ENCODE peak calls at places on chromosome 10, in five cellular contexts. One of them, this sample, is unnamed.

GRCh38 chr10:104333037-104333727 is 5.1 kb downstream of the ITPRIP start:
- DNase-seq in fibroblast of lung: no peak
- DNase-seq in choroid plexus epithelial cell: peak
- DNase-seq in naive thymus-derived CD4-positive, alpha-beta T cell: peak
- DNase-seq in AG09309: no peak
- DNase-seq in this sample: no peak

GRCh38 chr10:124693396-124693795 is 50.8 kb downstream of the FAM53B start:
- DNase-seq in AG09309: no peak
- DNase-seq in choroid plexus epithelial cell: no peak
- DNase-seq in fibroblast of lung: no peak
- DNase-seq in naive thymus-derived CD4-positive, alpha-beta T cell: no peak
- DNase-seq in this sample: no peak

GRCh38 chr10:75358835-75359421 is 42.6 kb downstream of the ZNF503 start:
- DNase-seq in AG09309: peak
- DNase-seq in choroid plexus epithelial cell: peak
- DNase-seq in fibroblast of lung: peak
- DNase-seq in naive thymus-derived CD4-positive, alpha-beta T cell: no peak
- DNase-seq in this sample: peak

GRCh38 chr10:116418394-116418793 is 9.3 kb upstream of the PNLIPRP3 start:
- DNase-seq in fibroblast of lung: no peak
- DNase-seq in naive thymus-derived CD4-positive, alpha-beta T cell: no peak
- DNase-seq in AG09309: no peak
- DNase-seq in choroid plexus epithelial cell: no peak
- DNase-seq in this sample: no peak

GRCh38 chr10:117462424-117462792 is 80.1 kb upstream of the EMX2 start:
- DNase-seq in AG09309: no peak
- DNase-seq in choroid plexus epithelial cell: peak
- DNase-seq in fibroblast of lung: peak
- DNase-seq in naive thymus-derived CD4-positive, alpha-beta T cell: no peak
- DNase-seq in this sample: no peak

GRCh38 chr10:83685458-83685857 is 453.9 kb upstream of the GHITM start:
- DNase-seq in fibroblast of lung: peak
- DNase-seq in naive thymus-derived CD4-positive, alpha-beta T cell: no peak
- DNase-seq in AG09309: no peak
- DNase-seq in choroid plexus epithelial cell: no peak
- DNase-seq in this sample: no peak

GRCh38 chr10:21257919-21258318 is 267.6 kb downstream of the SKIDA1 start:
- DNase-seq in choroid plexus epithelial cell: no peak
- DNase-seq in naive thymus-derived CD4-positive, alpha-beta T cell: no peak
- DNase-seq in AG09309: no peak
- DNase-seq in fibroblast of lung: peak
- DNase-seq in this sample: no peak

GRCh38 chr10:80196270-80196949 is 8.9 kb downstream of the ANXA11 start:
- DNase-seq in AG09309: no peak
- DNase-seq in naive thymus-derived CD4-positive, alpha-beta T cell: no peak
- DNase-seq in choroid plexus epithelial cell: peak
- DNase-seq in fibroblast of lung: peak
- DNase-seq in this sample: no peak

GRCh38 chr10:24277771-24278518 is 69.0 kb downstream of the KIAA1217 start:
- DNase-seq in AG09309: no peak
- DNase-seq in fibroblast of lung: peak
- DNase-seq in choroid plexus epithelial cell: peak
- DNase-seq in naive thymus-derived CD4-positive, alpha-beta T cell: no peak
- DNase-seq in this sample: no peak

GRCh38 chr10:3067859-3068179 is 471 bp downstream of the PFKP start:
- DNase-seq in choroid plexus epithelial cell: no peak
- DNase-seq in fibroblast of lung: no peak
- DNase-seq in AG09309: no peak
- DNase-seq in naive thymus-derived CD4-positive, alpha-beta T cell: no peak
- DNase-seq in this sample: no peak

GRCh38 chr10:79292789-79293746 is 54.2 kb upstream of the PPIF start:
- DNase-seq in AG09309: no peak
- DNase-seq in fibroblast of lung: no peak
- DNase-seq in choroid plexus epithelial cell: no peak
- DNase-seq in naive thymus-derived CD4-positive, alpha-beta T cell: no peak
- DNase-seq in this sample: no peak

GRCh38 chr10:13439771-13440708 is 88.8 kb downstream of the BEND7 start:
- DNase-seq in AG09309: no peak
- DNase-seq in naive thymus-derived CD4-positive, alpha-beta T cell: peak
- DNase-seq in fibroblast of lung: peak
- DNase-seq in choroid plexus epithelial cell: peak
- DNase-seq in this sample: no peak

GRCh38 chr10:35329520-35329919 is 6.8 kb upstream of the CCNY start:
- DNase-seq in AG09309: no peak
- DNase-seq in choroid plexus epithelial cell: no peak
- DNase-seq in naive thymus-derived CD4-positive, alpha-beta T cell: no peak
- DNase-seq in fibroblast of lung: no peak
- DNase-seq in this sample: no peak

GRCh38 chr10:29389935-29390334 is 101.1 kb downstream of the LYZL1 start:
- DNase-seq in fibroblast of lung: no peak
- DNase-seq in choroid plexus epithelial cell: peak
- DNase-seq in AG09309: no peak
- DNase-seq in naive thymus-derived CD4-positive, alpha-beta T cell: no peak
- DNase-seq in this sample: no peak

GRCh38 chr10:17134737-17135260 is 5.2 kb upstream of the CUBN start:
- DNase-seq in choroid plexus epithelial cell: peak
- DNase-seq in AG09309: no peak
- DNase-seq in naive thymus-derived CD4-positive, alpha-beta T cell: no peak
- DNase-seq in fibroblast of lung: no peak
- DNase-seq in this sample: no peak

GRCh38 chr10:51176976-51177690 is 102.8 kb downstream of the PRKG1 start:
- DNase-seq in AG09309: peak
- DNase-seq in naive thymus-derived CD4-positive, alpha-beta T cell: no peak
- DNase-seq in fibroblast of lung: peak
- DNase-seq in choroid plexus epithelial cell: peak
- DNase-seq in this sample: peak

GRCh38 chr10:118504044-118504944 is 91.2 kb downstream of the PRLHR start:
- DNase-seq in naive thymus-derived CD4-positive, alpha-beta T cell: no peak
- DNase-seq in fibroblast of lung: peak
- DNase-seq in AG09309: no peak
- DNase-seq in choroid plexus epithelial cell: peak
- DNase-seq in this sample: no peak

GRCh38 chr10:97065128-97065527 is 120.6 kb downstream of the SLIT1 start:
- DNase-seq in fibroblast of lung: no peak
- DNase-seq in choroid plexus epithelial cell: no peak
- DNase-seq in AG09309: no peak
- DNase-seq in naive thymus-derived CD4-positive, alpha-beta T cell: no peak
- DNase-seq in this sample: no peak

GRCh38 chr10:5585517-5586222 is 60.9 kb downstream of the CALML3 start:
- DNase-seq in choroid plexus epithelial cell: no peak
- DNase-seq in fibroblast of lung: peak
- DNase-seq in AG09309: no peak
- DNase-seq in naive thymus-derived CD4-positive, alpha-beta T cell: no peak
- DNase-seq in this sample: no peak

GRCh38 chr10:61554925-61555324 is 101.7 kb upstream of the TMEM26 start:
- DNase-seq in naive thymus-derived CD4-positive, alpha-beta T cell: no peak
- DNase-seq in fibroblast of lung: no peak
- DNase-seq in choroid plexus epithelial cell: peak
- DNase-seq in AG09309: no peak
- DNase-seq in this sample: no peak

GRCh38 chr10:68251625-68252275 is 19.8 kb upstream of the ATOH7 start:
- DNase-seq in AG09309: no peak
- DNase-seq in fibroblast of lung: no peak
- DNase-seq in naive thymus-derived CD4-positive, alpha-beta T cell: no peak
- DNase-seq in choroid plexus epithelial cell: no peak
- DNase-seq in this sample: no peak

GRCh38 chr10:16436758-16437539 is at the start of gene PTER:
- DNase-seq in AG09309: peak
- DNase-seq in naive thymus-derived CD4-positive, alpha-beta T cell: peak
- DNase-seq in choroid plexus epithelial cell: peak
- DNase-seq in fibroblast of lung: peak
- DNase-seq in this sample: peak

DNA sequence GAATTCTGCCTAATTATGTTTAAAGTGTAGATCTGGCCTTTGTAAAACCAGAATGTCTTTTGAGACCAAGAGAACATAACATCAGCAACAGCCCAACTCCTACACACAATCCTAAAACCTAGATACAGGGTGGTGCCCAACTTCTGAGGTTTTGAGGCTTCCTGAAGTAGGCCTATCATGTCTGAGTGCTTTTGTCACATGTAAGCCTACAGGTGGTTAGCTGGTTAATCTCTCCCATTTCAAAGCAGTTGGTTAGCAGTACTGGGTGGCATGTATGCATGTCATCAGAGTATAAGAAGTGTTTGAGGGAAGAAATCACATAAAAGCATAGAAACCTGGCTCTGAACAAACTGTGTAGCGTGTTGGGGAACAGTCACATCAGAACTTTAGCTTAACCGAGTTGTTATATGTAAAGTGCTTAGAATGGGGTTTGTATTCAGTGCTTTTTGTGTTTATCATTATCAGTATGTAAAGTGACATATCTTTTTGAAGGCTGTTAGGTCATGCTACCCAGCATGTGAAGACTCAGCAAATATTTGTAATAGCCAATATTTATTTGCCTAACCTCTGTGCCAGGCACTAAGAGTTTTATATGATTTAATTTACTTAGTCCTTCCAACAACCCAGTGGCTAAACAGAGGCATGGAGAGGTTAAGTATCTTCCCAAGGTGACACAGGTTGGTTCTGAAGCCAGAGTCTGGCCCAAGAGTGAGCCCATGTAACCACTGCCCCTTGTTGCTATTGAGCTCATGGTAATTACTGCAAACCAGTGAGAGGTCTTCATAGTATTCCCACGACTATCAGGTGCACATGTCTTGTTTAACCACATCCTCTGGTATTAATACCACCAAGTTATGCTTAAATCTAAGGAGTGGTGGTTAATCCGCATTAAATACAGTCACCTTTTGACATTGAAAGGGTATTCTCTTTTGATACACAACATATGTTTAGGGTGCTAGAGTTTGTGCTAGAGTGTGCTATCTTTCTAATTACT is 2.6 kb downstream of the ADD3 start:
- DNase-seq in AG09309: no peak
- DNase-seq in fibroblast of lung: peak
- DNase-seq in choroid plexus epithelial cell: peak
- DNase-seq in naive thymus-derived CD4-positive, alpha-beta T cell: peak
- DNase-seq in this sample: no peak
- H3K4me3 ChIP-seq in AG09309: no peak
- H3K4me3 ChIP-seq in fibroblast of lung: peak
- H3K4me3 ChIP-seq in choroid plexus epithelial cell: peak
- H3K4me3 ChIP-seq in naive thymus-derived CD4-positive, alpha-beta T cell: peak
- H3K4me3 ChIP-seq in this sample: no peak

GRCh38 chr10:132107211-132107946 is 41.6 kb downstream of the JAKMIP3 start:
- DNase-seq in AG09309: no peak
- DNase-seq in fibroblast of lung: no peak
- DNase-seq in choroid plexus epithelial cell: no peak
- DNase-seq in naive thymus-derived CD4-positive, alpha-beta T cell: no peak
- DNase-seq in this sample: no peak
- H3K4me3 ChIP-seq in AG09309: no peak
- H3K4me3 ChIP-seq in fibroblast of lung: no peak
- H3K4me3 ChIP-seq in choroid plexus epithelial cell: no peak
- H3K4me3 ChIP-seq in naive thymus-derived CD4-positive, alpha-beta T cell: no peak
- H3K4me3 ChIP-seq in this sample: no peak

DNA sequence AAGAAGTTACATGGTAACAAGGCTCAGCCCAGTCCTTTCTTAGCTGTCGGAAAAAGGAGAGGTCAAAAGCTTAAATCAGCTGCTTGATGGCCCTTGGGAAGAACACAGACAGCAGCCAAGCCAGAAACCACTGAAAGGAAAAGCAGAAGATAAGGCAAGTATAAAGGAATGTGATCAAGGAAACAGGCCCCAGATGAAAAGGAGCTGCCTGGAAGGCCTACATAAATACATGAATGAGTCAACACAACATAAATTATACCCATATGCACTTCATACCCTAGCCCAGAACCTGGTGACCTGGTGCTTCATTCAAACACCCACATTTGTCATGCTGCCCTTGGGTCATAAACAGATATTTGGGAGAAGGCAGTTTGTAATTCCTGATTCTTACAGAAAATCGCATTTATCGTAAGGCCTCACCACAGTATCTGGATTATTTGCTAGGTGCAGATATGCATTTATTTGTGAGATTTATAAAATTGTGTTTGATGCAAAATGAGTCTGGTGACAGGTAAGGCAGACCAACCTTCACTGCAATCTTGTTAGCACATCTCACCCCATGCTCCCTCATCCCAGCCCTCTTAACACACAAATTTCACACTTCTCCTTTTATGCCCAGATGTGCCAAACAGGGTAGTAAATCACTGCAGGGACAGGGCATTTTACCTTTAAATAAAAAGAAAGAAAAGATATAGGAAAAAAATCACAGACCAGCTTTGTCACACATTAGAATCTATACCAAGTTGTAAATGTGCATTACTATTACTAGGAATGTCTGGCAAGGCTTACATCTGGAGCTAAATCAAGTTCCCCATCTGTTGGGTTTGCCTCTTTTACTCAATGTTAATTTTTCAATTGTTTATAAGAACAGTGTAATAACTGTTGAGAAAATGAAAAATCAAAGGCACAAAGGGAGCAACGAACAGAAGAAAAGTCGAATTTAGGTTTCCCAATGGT is 95.0 kb upstream of the KCNIP2 start:
- DNase-seq in fibroblast of lung: peak
- DNase-seq in AG09309: peak
- DNase-seq in choroid plexus epithelial cell: peak
- DNase-seq in naive thymus-derived CD4-positive, alpha-beta T cell: no peak
- DNase-seq in this sample: peak
- H3K4me3 ChIP-seq in fibroblast of lung: no peak
- H3K4me3 ChIP-seq in AG09309: no peak
- H3K4me3 ChIP-seq in choroid plexus epithelial cell: no peak
- H3K4me3 ChIP-seq in naive thymus-derived CD4-positive, alpha-beta T cell: no peak
- H3K4me3 ChIP-seq in this sample: no peak

GRCh38 chr10:59360605-59361515 is 1.5 kb downstream of the FAM13C start:
- DNase-seq in AG09309: no peak
- DNase-seq in naive thymus-derived CD4-positive, alpha-beta T cell: no peak
- DNase-seq in fibroblast of lung: peak
- DNase-seq in choroid plexus epithelial cell: no peak
- DNase-seq in this sample: no peak

GRCh38 chr10:59361659-59362183 is 628 bp downstream of the FAM13C start:
- DNase-seq in fibroblast of lung: peak
- DNase-seq in AG09309: no peak
- DNase-seq in choroid plexus epithelial cell: no peak
- DNase-seq in naive thymus-derived CD4-positive, alpha-beta T cell: no peak
- DNase-seq in this sample: no peak

GRCh38 chr10:59362184-59362966 is at the start of gene FAM13C:
- DNase-seq in fibroblast of lung: peak
- DNase-seq in AG09309: no peak
- DNase-seq in naive thymus-derived CD4-positive, alpha-beta T cell: no peak
- DNase-seq in choroid plexus epithelial cell: peak
- DNase-seq in this sample: no peak

GRCh38 chr10:59363446-59363958 is 1.2 kb upstream of the FAM13C start:
- DNase-seq in fibroblast of lung: no peak
- DNase-seq in naive thymus-derived CD4-positive, alpha-beta T cell: no peak
- DNase-seq in AG09309: no peak
- DNase-seq in choroid plexus epithelial cell: no peak
- DNase-seq in this sample: no peak

DNA sequence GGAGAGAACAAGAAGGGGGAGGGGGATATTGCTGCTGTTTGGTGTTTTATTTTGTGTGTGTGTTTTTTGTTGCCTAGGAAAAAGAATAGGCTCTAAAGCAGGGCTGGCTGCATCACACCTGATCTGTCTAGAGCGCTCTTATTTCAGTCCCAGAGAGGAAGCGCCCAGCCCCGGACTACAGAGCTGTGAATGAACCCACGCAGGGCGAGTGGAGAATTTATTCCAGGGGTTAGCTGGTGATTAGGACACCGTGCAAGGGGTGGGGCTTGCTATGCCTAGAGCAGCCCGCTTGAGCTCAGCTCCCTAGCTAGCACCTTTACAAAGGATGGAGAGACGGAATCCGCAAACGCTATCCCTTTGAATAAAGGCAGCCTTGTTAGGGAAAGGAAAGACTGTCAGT is 642 bp upstream of the FAM13C start:
- DNase-seq in AG09309: no peak
- DNase-seq in naive thymus-derived CD4-positive, alpha-beta T cell: no peak
- DNase-seq in choroid plexus epithelial cell: peak
- DNase-seq in fibroblast of lung: peak
- DNase-seq in this sample: no peak
- H3K4me3 ChIP-seq in AG09309: peak
- H3K4me3 ChIP-seq in naive thymus-derived CD4-positive, alpha-beta T cell: no peak
- H3K4me3 ChIP-seq in choroid plexus epithelial cell: peak
- H3K4me3 ChIP-seq in fibroblast of lung: peak
- H3K4me3 ChIP-seq in this sample: peak

GRCh38 chr10:94490789-94491039 is 54.9 kb upstream of the HELLS start:
- DNase-seq in AG09309: no peak
- DNase-seq in fibroblast of lung: peak
- DNase-seq in choroid plexus epithelial cell: no peak
- DNase-seq in naive thymus-derived CD4-positive, alpha-beta T cell: no peak
- DNase-seq in this sample: no peak
- H3K4me3 ChIP-seq in AG09309: no peak
- H3K4me3 ChIP-seq in fibroblast of lung: no peak
- H3K4me3 ChIP-seq in choroid plexus epithelial cell: no peak
- H3K4me3 ChIP-seq in naive thymus-derived CD4-positive, alpha-beta T cell: no peak
- H3K4me3 ChIP-seq in this sample: no peak

This sample was measured in AG04449.